ENCODE peak calls at places on chromosomes 3 and 15, in seven cellular contexts. K is stimulated activated CD4-positive, alpha-beta T cell treated with anti-CD3 and anti-CD28 coated beads, Interleukin-1b, Interleukin-23, amount 100 ng/mL, for 24 hours; X is NCI-H460; L is GM04503; N is EH; T is psoas muscle; A is ELF-1. F is an unnamed sample.

GRCh38 chr15:74809951-74810350 is 2.7 kb upstream of the LMAN1L start:
- DNase-seq in K (no peak), X (no peak), L (no peak), N (peak), T (no peak), A (no peak), F (no peak)

GRCh38 chr3:193843447-193844301 is 250.7 kb downstream of the OPA1 start:
- DNase-seq in K (no peak), X (no peak), L (no peak), N (no peak), T (no peak), A (no peak), F (no peak)

GRCh38 chr3:122907471-122907870 is 112.6 kb downstream of the SLC49A4 start:
- DNase-seq in K (no peak), X (no peak), L (no peak), N (no peak), T (no peak), A (no peak), F (no peak)

GRCh38 chr3:66378256-66378655 is 122.6 kb downstream of the LRIG1 start:
- DNase-seq in K (no peak), X (no peak), L (no peak), N (peak), T (no peak), A (peak), F (no peak)

GRCh38 chr15:63896336-63897115 is 62.8 kb upstream of the HERC1 start:
- DNase-seq in K (no peak), X (no peak), L (no peak), N (peak), T (peak), A (peak), F (peak)

GRCh38 chr15:69116391-69116790 is 44.0 kb upstream of the GLCE start:
- DNase-seq in K (no peak), X (no peak), L (no peak), N (no peak), T (no peak), A (peak), F (no peak)

GRCh38 chr15:75198560-75199346 is 2.9 kb upstream of the C15orf39 start:
- DNase-seq in K (no peak), X (peak), L (no peak), N (peak), T (no peak), A (peak), F (peak)

GRCh38 chr3:55690746-55691540 is 203.8 kb upstream of the WNT5A start:
- DNase-seq in K (no peak), X (no peak), L (no peak), N (no peak), T (no peak), A (peak), F (no peak)

GRCh38 chr15:46576611-46577010 is 941.8 kb downstream of the SQOR start:
- DNase-seq in K (no peak), X (no peak), L (peak), N (peak), T (no peak), A (no peak), F (no peak)

GRCh38 chr3:66778749-66779148 is 219.4 kb upstream of the KBTBD8 start:
- DNase-seq in K (no peak), X (no peak), L (no peak), N (no peak), T (no peak), A (no peak), F (no peak)

GRCh38 chr3:125647318-125648014 is 52.2 kb upstream of the OSBPL11 start:
- DNase-seq in K (no peak), X (no peak), L (no peak), N (no peak), T (no peak), A (peak), F (no peak)

GRCh38 chr3:181278468-181279238 is 289.1 kb upstream of the DNAJC19 start:
- DNase-seq in K (no peak), X (no peak), L (no peak), N (no peak), T (no peak), A (no peak), F (no peak)

GRCh38 chr15:55289011-55289572 is 521 bp downstream of the RAB27A start:
- DNase-seq in K (peak), X (no peak), L (no peak), N (peak), T (peak), A (peak), F (no peak)

GRCh38 chr15:80099246-80099645 is 39.8 kb downstream of the ZFAND6 start:
- DNase-seq in K (no peak), X (no peak), L (no peak), N (peak), T (no peak), A (no peak), F (no peak)

GRCh38 chr3:57803647-57804081 is 47.6 kb downstream of the SLMAP start:
- DNase-seq in K (no peak), X (peak), L (peak), N (peak), T (no peak), A (peak), F (no peak)

GRCh38 chr3:79872483-79872882 is 104.7 kb upstream of the ROBO1 start:
- DNase-seq in K (no peak), X (peak), L (no peak), N (peak), T (no peak), A (no peak), F (no peak)

GRCh38 chr3:39407259-39407629 is 724 bp downstream of the RPSA start:
- DNase-seq in K (no peak), X (no peak), L (no peak), N (peak), T (no peak), A (no peak), F (no peak)

GRCh38 chr3:9224490-9224889 is 25.0 kb downstream of the SRGAP3 start:
- DNase-seq in K (no peak), X (no peak), L (no peak), N (peak), T (no peak), A (no peak), F (peak)

GRCh38 chr15:82551646-82552247 is 11.5 kb upstream of the RPS17 start:
- DNase-seq in K (no peak), X (no peak), L (no peak), N (no peak), T (no peak), A (no peak), F (no peak)

F was measured in GM12892.